ENCODE peak calls at places on chromosome 17, in six cellular contexts. V is heart left ventricle, I is cardiac muscle cell, B is adrenal gland, Q is RWPE2, F is esophagus squamous epithelium. J is an unnamed sample.

GRCh38 chr17:39622380-39623006 is 4.3 kb upstream of the PPP1R1B start:
- DNase-seq in V (no peak), I (no peak), B (no peak), Q (no peak), F (no peak), J (no peak)

GRCh38 chr17:78637643-78638042 is 60.4 kb upstream of the DNAH17 start:
- DNase-seq in V (no peak), I (no peak), B (no peak), Q (no peak), F (no peak), J (no peak)

GRCh38 chr17:39939588-39940419 is 12.3 kb downstream of the LRRC3C start:
- DNase-seq in V (peak; percentile 35), I (no peak), B (no peak), Q (no peak), F (no peak), J (peak; percentile 43)

GRCh38 chr17:8192070-8192815 is 2.3 kb upstream of the BORCS6 start:
- DNase-seq in V (no peak), I (peak; percentile 93), B (peak; percentile 92), Q (peak; percentile 83), F (no peak), J (peak; percentile 85)

GRCh38 chr17:82932146-82933005 is 92.6 kb upstream of the ZNF750 start:
- DNase-seq in V (no peak), I (no peak), B (no peak), Q (peak; percentile 24), F (no peak), J (no peak)

GRCh38 chr17:80596760-80597608 is 52.3 kb downstream of the RPTOR start:
- DNase-seq in V (no peak), I (no peak), B (no peak), Q (no peak), F (no peak), J (peak; percentile 81)

GRCh38 chr17:37389160-37389559 is 13.4 kb downstream of the C17orf78 start:
- DNase-seq in V (no peak), I (no peak), B (no peak), Q (no peak), F (no peak), J (no peak)

GRCh38 chr17:31052187-31052889 is 42.4 kb upstream of the NF1 start:
- DNase-seq in V (no peak), I (no peak), B (peak; percentile 78), Q (peak; percentile 94), F (no peak), J (peak; percentile 91)

GRCh38 chr17:43418441-43419374 is 19.9 kb downstream of the ARL4D start:
- DNase-seq in V (peak; percentile 76), I (peak; percentile 35), B (peak; percentile 77), Q (peak; percentile 93), F (no peak), J (peak; percentile 30)

GRCh38 chr17:8494506-8495111 is 58.9 kb downstream of the NDEL1 start:
- DNase-seq in V (no peak), I (no peak), B (no peak), Q (no peak), F (no peak), J (no peak)

GRCh38 chr17:50166518-50167181 is 845 bp downstream of the SGCA start:
- DNase-seq in V (no peak), I (no peak), B (no peak), Q (no peak), F (no peak), J (no peak)

GRCh38 chr17:17239832-17240231 is 2.9 kb upstream of the FLCN start:
- DNase-seq in V (no peak), I (no peak), B (no peak), Q (no peak), F (no peak), J (no peak)

GRCh38 chr17:80109713-80110446 is 8.5 kb downstream of the GAA start:
- DNase-seq in V (no peak), I (no peak), B (peak; percentile 7), Q (peak; percentile 94), F (no peak), J (no peak)

DNA sequence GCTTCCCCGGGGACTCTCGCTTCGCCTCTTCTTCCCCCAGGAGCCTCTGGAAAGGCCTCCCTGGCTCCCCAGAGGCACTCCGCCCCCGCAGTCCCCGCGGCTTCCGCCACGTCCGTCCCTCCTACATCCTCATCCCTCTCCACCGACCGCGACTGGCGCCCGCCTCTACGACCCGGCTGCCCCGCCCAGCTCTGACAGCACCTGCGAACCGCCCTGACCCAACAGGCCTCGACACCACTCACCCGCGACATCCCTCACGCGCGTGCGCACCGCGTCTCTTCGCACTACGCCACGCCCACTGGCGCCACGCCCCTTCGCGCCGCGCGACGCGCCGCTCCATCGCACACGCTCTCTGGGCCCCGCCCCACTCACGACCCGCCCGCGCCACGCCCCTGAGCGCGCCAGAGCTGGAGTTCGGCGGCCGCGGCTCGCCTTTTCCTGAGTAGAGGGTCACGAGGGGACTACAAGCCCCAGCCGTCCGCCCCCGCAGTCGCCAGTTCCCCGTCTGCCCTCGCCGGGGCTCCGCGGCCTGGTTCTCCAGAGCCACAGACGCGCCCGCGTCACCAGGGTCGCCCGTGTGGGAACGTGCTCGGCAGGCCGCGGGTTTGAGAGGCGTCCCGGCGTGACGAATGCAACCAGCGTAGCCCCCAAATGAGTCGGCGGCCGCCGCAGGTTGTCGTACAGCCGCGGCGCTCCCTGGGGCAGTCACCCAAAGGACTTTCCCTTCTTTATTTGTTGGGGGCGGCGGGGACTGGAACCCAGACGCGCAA is 56.2 kb upstream of the LRRC37A3 start:
- DNase-seq in V (peak; percentile 98), I (peak; percentile 96), B (peak; percentile 97), Q (peak; percentile 94), F (peak; percentile 80), J (peak; percentile 94)
- H3K4me3 ChIP-seq in V (peak overlapping the region; percentile 81), I (peak overlapping the region; percentile 35), B (no peak overlapping the region), Q (peak overlapping the region; percentile 57), F (peak overlapping the region; percentile 62), J (peak overlapping the region; percentile 81)

GRCh38 chr17:48432820-48433775 is 3.1 kb upstream of the SKAP1 start:
- DNase-seq in V (no peak), I (no peak), B (peak; percentile 32), Q (no peak), F (no peak), J (no peak)

GRCh38 chr17:48429638-48430586 is at the start of gene SKAP1:
- DNase-seq in V (peak; percentile 62), I (no peak), B (no peak), Q (no peak), F (no peak), J (no peak)

GRCh38 chr17:48427598-48427997 is 2.4 kb downstream of the SKAP1 start:
- DNase-seq in V (no peak), I (no peak), B (no peak), Q (no peak), F (no peak), J (no peak)

GRCh38 chr17:48426019-48426418 is 4.0 kb downstream of the SKAP1 start:
- DNase-seq in V (no peak), I (no peak), B (no peak), Q (no peak), F (no peak), J (no peak)

GRCh38 chr17:48429156-48429555 is 858 bp downstream of the SKAP1 start:
- DNase-seq in V (no peak), I (no peak), B (no peak), Q (no peak), F (no peak), J (no peak)
- H3K27me3 ChIP-seq in V (peaks cover 62% of the 10 kb centered on the region), I (peaks cover 36% of the 10 kb centered on the region), B (no peaks in the 10 kb centered on the region), Q (peaks cover 11% of the 10 kb centered on the region), F (no peaks in the 10 kb centered on the region), J (peaks cover 29% of the 10 kb centered on the region)

DNA sequence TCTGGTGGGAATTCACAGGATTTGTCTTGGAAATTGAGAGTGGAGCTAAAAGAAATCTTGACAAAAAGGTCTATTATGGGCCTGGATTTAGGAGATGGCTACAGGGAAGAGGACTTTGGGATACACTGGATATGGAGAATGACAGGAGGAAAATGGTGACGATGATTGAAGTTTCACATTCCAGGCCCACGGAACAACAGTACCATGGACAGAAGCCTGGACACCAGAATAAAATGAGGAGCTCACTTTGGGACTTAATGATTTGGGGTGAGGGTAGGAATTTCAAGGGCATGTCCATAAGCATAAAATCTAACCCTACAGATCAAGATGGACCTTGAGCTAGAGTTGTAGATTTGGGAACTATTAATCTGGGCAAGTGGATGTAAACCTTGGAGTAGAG is 47.8 kb upstream of the DNAH9 start:
- DNase-seq in V (no peak), I (peak; percentile 3), B (no peak), Q (no peak), F (no peak), J (no peak)
- H3K4me3 ChIP-seq in V (no peak overlapping the region), I (no peak overlapping the region), B (no peak overlapping the region), Q (no peak overlapping the region), F (no peak overlapping the region), J (no peak overlapping the region)

GRCh38 chr17:66702106-66702936 is 132.6 kb upstream of the CACNG5 start:
- DNase-seq in V (no peak), I (no peak), B (no peak), Q (no peak), F (no peak), J (no peak)

GRCh38 chr17:66701462-66701861 is 133.5 kb upstream of the CACNG5 start:
- DNase-seq in V (no peak), I (no peak), B (no peak), Q (no peak), F (no peak), J (no peak)

GRCh38 chr17:66695098-66695497 is 139.8 kb upstream of the CACNG5 start:
- DNase-seq in V (no peak), I (no peak), B (no peak), Q (no peak), F (no peak), J (no peak)

GRCh38 chr17:66698270-66698669 is 136.6 kb upstream of the CACNG5 start:
- DNase-seq in V (no peak), I (no peak), B (no peak), Q (no peak), F (no peak), J (no peak)
- H3K27me3 ChIP-seq in V (no peaks in the 10 kb centered on the region), I (no peaks in the 10 kb centered on the region), B (no peaks in the 10 kb centered on the region), Q (no peaks in the 10 kb centered on the region), F (no peaks in the 10 kb centered on the region), J (no peaks in the 10 kb centered on the region)

GRCh38 chr17:64149196-64149595 is 19.3 kb upstream of the ERN1 start:
- DNase-seq in V (no peak), I (no peak), B (no peak), Q (no peak), F (no peak), J (no peak)

GRCh38 chr17:64147110-64148016 is 17.4 kb upstream of the ERN1 start:
- DNase-seq in V (no peak), I (no peak), B (peak; percentile 39), Q (no peak), F (no peak), J (no peak)

GRCh38 chr17:64148699-64149098 is 18.8 kb upstream of the ERN1 start:
- DNase-seq in V (no peak), I (no peak), B (peak; percentile 33), Q (no peak), F (no peak), J (no peak)

GRCh38 chr17:64146418-64147109 is 16.6 kb upstream of the ERN1 start:
- DNase-seq in V (peak; percentile 76), I (peak; percentile 77), B (peak; percentile 74), Q (peak; percentile 85), F (no peak), J (peak; percentile 52)

DNA sequence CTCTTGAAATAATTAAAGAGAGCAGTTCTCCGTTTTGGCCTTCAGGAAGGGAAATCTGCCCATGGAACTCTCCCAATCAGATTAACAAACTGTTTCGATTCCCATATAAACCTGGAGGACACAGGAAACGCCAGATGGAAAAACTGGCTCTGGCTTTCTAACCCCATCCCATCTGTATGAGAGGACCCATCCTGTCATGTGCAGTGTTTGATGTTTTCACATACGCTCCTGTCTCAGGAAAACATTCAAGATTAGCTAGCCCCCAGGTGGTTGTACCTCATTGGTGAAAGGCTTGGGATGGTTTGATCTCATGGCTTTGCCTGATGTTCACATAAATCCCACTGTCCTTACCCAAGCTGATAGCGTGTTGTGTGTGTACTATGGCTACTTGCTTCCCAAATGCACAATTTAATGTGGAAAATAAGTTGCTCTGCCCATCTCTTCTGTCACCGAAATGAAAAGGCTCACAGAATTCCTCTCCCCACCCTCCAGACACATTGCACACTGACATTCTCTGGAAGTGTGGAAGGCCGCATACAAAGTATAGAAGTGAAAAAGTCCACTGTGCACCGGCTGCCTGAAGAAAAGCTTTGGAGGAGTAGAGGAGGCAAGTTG is 18.2 kb upstream of the ERN1 start:
- DNase-seq in V (no peak), I (no peak), B (peak; percentile 45), Q (no peak), F (no peak), J (no peak)
- H3K4me3 ChIP-seq in V (no peak overlapping the region), I (no peak overlapping the region), B (no peak overlapping the region), Q (no peak overlapping the region), F (no peak overlapping the region), J (no peak overlapping the region)

J was measured in SJCRH30.